ENCODE peak calls at places on chromosomes 7 and 10, in four cellular contexts. J is AG10803, M is heart left ventricle, L is GM12878. P is an unnamed sample.

GRCh38 chr7:33909755-33910154 is 4.4 kb downstream of the BMPER start:
- DNase-seq in L (no peak), J (peak; percentile 46), M (no peak), P (no peak)

GRCh38 chr7:129903935-129904334 is 48.8 kb downstream of the UBE2H start:
- DNase-seq in M (no peak), L (peak; percentile 33), J (no peak), P (no peak)

GRCh38 chr10:12503311-12503710 is 154.0 kb downstream of the CAMK1D start:
- DNase-seq in J (no peak), M (no peak), L (no peak), P (no peak)

GRCh38 chr7:116310131-116310530 is 99.8 kb downstream of the TES start:
- DNase-seq in M (no peak), J (no peak), L (no peak), P (no peak)

GRCh38 chr7:4006687-4007086 is 675.4 kb upstream of the FOXK1 start:
- DNase-seq in M (no peak), L (no peak), J (no peak), P (no peak)

GRCh38 chr7:288671-289101 is 1.3 kb upstream of the FOXL3 start:
- DNase-seq in L (no peak), J (no peak), M (peak; percentile 11), P (no peak)

GRCh38 chr10:126571203-126571602 is 99.3 kb downstream of the C10orf90 start:
- DNase-seq in J (no peak), L (no peak), M (no peak), P (no peak)

GRCh38 chr7:70406419-70407189 is 725.3 kb upstream of the GALNT17 start:
- DNase-seq in M (no peak), J (peak; percentile 53), L (no peak), P (no peak)

GRCh38 chr10:61757525-61758397 is 95.0 kb downstream of the CABCOCO1 start:
- DNase-seq in M (no peak), L (no peak), J (peak; percentile 73), P (peak; percentile 77)

GRCh38 chr7:99786726-99787300 is 2.8 kb upstream of the CYP3A4 start:
- DNase-seq in J (no peak), M (no peak), L (no peak), P (no peak)

GRCh38 chr7:7967909-7968543 is 570 bp upstream of the GLCCI1 start:
- DNase-seq in M (no peak), L (no peak), J (no peak), P (no peak)

GRCh38 chr10:12181065-12181775 is 14.5 kb downstream of the NUDT5 start:
- DNase-seq in M (no peak), J (no peak), L (peak; percentile 31), P (peak; percentile 7)

GRCh38 chr10:98920807-98921206 is 314.8 kb downstream of the HPSE2 start:
- DNase-seq in M (peak; percentile 34), J (no peak), L (no peak), P (peak; percentile 1)

GRCh38 chr7:157851501-157852067 is 514.8 kb downstream of the DNAJB6 start:
- DNase-seq in J (no peak), M (peak; percentile 72), L (no peak), P (no peak)

GRCh38 chr10:85168287-85168686 is 839.9 kb downstream of the CCSER2 start:
- DNase-seq in L (no peak), J (no peak), M (no peak), P (no peak)

GRCh38 chr10:106285199-106285598 is 879.3 kb downstream of the SORCS1 start:
- DNase-seq in J (peak; percentile 59), L (no peak), M (no peak), P (peak; percentile 79)

GRCh38 chr7:29375641-29376562 is 181.3 kb downstream of the CHN2 start:
- DNase-seq in J (no peak), L (no peak), M (no peak), P (no peak)

GRCh38 chr7:149854611-149855367 is 16.6 kb downstream of the ZNF862 start:
- DNase-seq in M (peak; percentile 78), J (peak; percentile 31), L (no peak), P (peak; percentile 48)

GRCh38 chr10:78301891-78302738 is 268.5 kb downstream of the RPS24 start:
- DNase-seq in M (no peak), J (no peak), L (no peak), P (no peak)

GRCh38 chr7:27697861-27698430 is 35.3 kb upstream of the HIBADH start:
- DNase-seq in L (peak; percentile 53), J (no peak), M (peak; percentile 34), P (peak; percentile 41)

GRCh38 chr7:138848056-138848975 is 50.3 kb upstream of the ATP6V0A4 start:
- DNase-seq in M (no peak), L (no peak), J (peak; percentile 6), P (no peak)

GRCh38 chr7:96238976-96239766 is 82.7 kb downstream of the SLC25A13 start:
- DNase-seq in L (no peak), M (no peak), J (no peak), P (peak; percentile 14)

GRCh38 chr7:141349804-141350203 is 201.4 kb upstream of the AGK start:
- DNase-seq in M (no peak), L (no peak), J (no peak), P (no peak)

GRCh38 chr10:130244031-130244927 is 108.1 kb downstream of the GLRX3 start:
- DNase-seq in J (no peak), L (no peak), M (no peak), P (no peak)

GRCh38 chr10:130240409-130240808 is 104.2 kb downstream of the GLRX3 start:
- DNase-seq in L (no peak), M (no peak), J (no peak), P (no peak)

GRCh38 chr10:130244928-130245495 is 108.8 kb downstream of the GLRX3 start:
- DNase-seq in L (no peak), M (no peak), J (no peak), P (no peak)

GRCh38 chr10:130243015-130243414 is 106.8 kb downstream of the GLRX3 start:
- DNase-seq in M (no peak), J (no peak), L (no peak), P (no peak)

DNA sequence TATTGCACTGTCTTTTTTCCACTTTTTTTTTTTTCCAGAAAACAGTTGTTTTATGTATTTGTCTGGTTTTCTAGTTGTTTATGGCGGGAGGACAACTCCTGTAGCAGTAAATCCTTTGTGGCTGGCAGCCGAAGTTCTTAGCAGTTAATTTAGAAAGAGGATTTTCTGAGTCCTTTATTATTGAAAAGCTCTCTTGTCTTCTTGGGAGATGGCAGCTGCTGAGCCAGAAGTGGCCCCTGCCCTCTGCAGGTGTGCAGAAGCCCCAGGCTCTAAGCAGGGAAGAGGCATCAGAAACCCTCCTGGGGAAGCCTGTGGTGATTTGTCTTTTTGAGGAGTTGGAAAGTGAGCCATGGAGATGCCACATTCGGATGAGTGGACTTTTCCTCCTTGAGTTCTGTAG is 106.3 kb downstream of the GLRX3 start:
- DNase-seq in M (no peak), L (no peak), J (no peak), P (no peak)
- H3K4me3 ChIP-seq in M (no peak overlapping the region), L (no peak overlapping the region), J (no peak overlapping the region), P (no peak overlapping the region)

GRCh38 chr7:143287935-143288826 is at the start of gene CASP2:
- DNase-seq in M (peak; percentile 99), L (peak; percentile 91), J (peak; percentile 96), P (peak; percentile 97)
- TF ChIP-seq CTCF in M (peak; percentile 33), L (peak; percentile 24), J (peak; percentile 52), P (peak; percentile 32)

DNA sequence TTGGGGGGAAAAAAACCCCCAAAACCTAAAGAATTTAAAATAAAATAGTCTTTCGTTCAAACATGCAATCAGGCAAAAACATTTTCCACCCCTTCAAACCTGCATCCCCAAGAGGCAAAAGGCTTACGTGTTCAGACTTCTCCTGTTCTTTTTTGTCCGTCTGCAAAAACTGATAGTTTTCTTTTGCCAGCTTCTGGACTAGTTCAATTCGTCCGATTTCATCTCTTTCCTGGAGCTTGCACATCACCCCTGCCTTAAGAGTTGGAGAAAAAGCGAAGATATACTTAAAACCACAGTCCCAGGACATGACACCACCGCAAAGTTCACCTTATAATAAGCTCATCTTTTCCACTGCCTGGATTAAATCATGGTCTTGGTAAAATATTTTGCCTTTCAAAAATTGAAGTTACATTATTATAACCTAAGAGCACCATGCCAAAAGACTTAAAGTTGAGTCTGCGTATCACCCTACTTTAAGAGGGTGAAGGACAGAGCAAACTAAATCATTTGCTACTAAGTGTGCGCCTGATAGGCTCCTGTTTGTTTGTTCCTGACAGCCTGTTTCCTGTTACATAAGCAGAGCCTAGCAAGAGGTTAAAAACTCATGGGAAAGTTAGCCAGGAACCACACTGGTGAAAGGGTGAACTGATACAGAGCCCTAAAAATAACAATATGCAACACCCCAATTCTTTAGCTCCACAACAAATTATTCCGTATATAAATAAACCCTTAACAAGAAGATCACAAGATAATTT is 137.0 kb downstream of the RAPGEF5 start:
- DNase-seq in L (no peak), M (no peak), J (no peak), P (peak; percentile 54)
- H3K4me3 ChIP-seq in L (no peak overlapping the region), M (peak overlapping the region; percentile 7), J (no peak overlapping the region), P (no peak overlapping the region)

GRCh38 chr7:21338728-21339164 is 89.1 kb upstream of the SP4 start:
- DNase-seq in M (no peak), J (no peak), L (no peak), P (no peak)
- TF ChIP-seq CTCF in M (no peak), J (no peak), L (no peak), P (no peak)

DNA sequence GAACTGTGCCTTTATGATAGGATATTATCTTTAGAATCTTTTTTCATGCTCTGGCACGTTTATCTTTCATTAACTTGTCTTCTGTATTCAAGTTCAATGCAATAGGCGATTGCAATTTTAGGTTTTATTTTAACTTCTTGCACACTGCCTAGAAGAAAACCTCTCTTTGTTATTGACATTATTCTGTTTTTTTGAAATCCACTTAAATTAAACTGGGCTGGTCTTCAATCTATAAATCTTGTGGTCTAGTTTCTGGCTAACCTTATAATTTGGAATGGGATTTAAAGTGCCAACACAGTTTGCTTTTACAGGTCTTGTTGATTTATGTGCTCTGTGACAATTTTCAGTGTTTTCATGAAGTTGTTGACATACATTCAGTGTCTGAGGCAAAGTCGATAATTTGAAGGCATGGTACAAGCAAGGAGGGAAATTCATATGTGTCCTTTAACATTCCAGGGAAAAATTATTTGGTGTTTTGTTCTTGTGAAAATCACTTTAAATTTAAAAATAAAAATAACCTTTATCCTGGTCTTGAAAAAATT is 240.9 kb downstream of the KIAA1217 start:
- DNase-seq in J (no peak), M (no peak), L (no peak), P (no peak)
- H3K4me3 ChIP-seq in J (peak overlapping the region; percentile 29), M (no peak overlapping the region), L (no peak overlapping the region), P (peak overlapping the region; percentile 15)

GRCh38 chr10:3659518-3659917 is 125.5 kb downstream of the KLF6 start:
- DNase-seq in M (no peak), J (no peak), L (no peak), P (no peak)
- TF ChIP-seq CTCF in M (no peak), J (no peak), L (no peak), P (no peak)

GRCh38 chr10:72886596-72887522 is 6.7 kb upstream of the OIT3 start:
- DNase-seq in M (no peak), L (no peak), J (no peak), P (peak; percentile 26)
- H3K4me3 ChIP-seq in M (no peak overlapping the region), L (no peak overlapping the region), J (no peak overlapping the region), P (no peak overlapping the region)

P was measured in cardiac fibroblast.